ENCODE peak calls at places on chromosomes 7 and 10, in four cellular contexts. L is HepG2, V is K562, K is GM12878. H is an unnamed sample.
A peak's percentile ranks its signal among the peaks of the same experiment; 100 is the strongest.

GRCh38 chr7:85213500-85213899 is 26.6 kb upstream of the SEMA3D start:
- DNase-seq in L (no peak), V (no peak), K (no peak), H (no peak)

GRCh38 chr7:22189230-22189629 is 167.7 kb downstream of the RAPGEF5 start:
- DNase-seq in L (no peak), V (no peak), K (no peak), H (no peak)

GRCh38 chr7:36871863-36872262 is 147.6 kb upstream of the AOAH start:
- DNase-seq in L (no peak), V (peak; percentile 44), K (no peak), H (peak; percentile 18)

GRCh38 chr10:114282526-114282925 is 43.5 kb downstream of the VWA2 start:
- DNase-seq in L (no peak), V (no peak), K (no peak), H (no peak)

GRCh38 chr10:103545366-103545765 is 51.9 kb downstream of the NEURL1 start:
- DNase-seq in L (no peak), V (no peak), K (no peak), H (no peak)

GRCh38 chr7:129925416-129926002 is 27.3 kb downstream of the UBE2H start:
- DNase-seq in L (no peak), V (no peak), K (no peak), H (no peak)

GRCh38 chr10:93751832-93752231 is 5.9 kb upstream of the LGI1 start:
- DNase-seq in L (no peak), V (peak; percentile 29), K (no peak), H (peak; percentile 76)

GRCh38 chr7:41788556-41788955 is 85.7 kb upstream of the INHBA start:
- DNase-seq in L (no peak), V (no peak), K (no peak), H (no peak)

GRCh38 chr10:69774596-69774995 is 27.1 kb upstream of the COL13A1 start:
- DNase-seq in L (no peak), V (no peak), K (no peak), H (no peak)

GRCh38 chr7:98827258-98827657 is 42.6 kb downstream of the TMEM130 start:
- DNase-seq in L (no peak), V (no peak), K (no peak), H (no peak)

GRCh38 chr7:32058017-32058416 is 12.2 kb downstream of the PDE1C start:
- DNase-seq in L (no peak), V (no peak), K (no peak), H (no peak)

GRCh38 chr10:113563306-113564088 is 10.6 kb downstream of the HABP2 start:
- DNase-seq in L (peak; percentile 35), V (peak; percentile 78), K (no peak), H (peak; percentile 93)

GRCh38 chr7:36287371-36288241 is 102.1 kb upstream of the ANLN start:
- DNase-seq in L (peak; percentile 91), V (no peak), K (no peak), H (no peak)

GRCh38 chr10:12081470-12081869 is 12.7 kb downstream of the DHTKD1 start:
- DNase-seq in L (no peak), V (no peak), K (no peak), H (no peak)

GRCh38 chr7:369476-369980 is 79.6 kb downstream of the FOXL3 start:
- DNase-seq in L (no peak), V (no peak), K (no peak), H (no peak)

GRCh38 chr7:66867198-66867790 is 53.7 kb upstream of the TMEM248 start:
- DNase-seq in L (peak; percentile 11), V (no peak), K (no peak), H (no peak)

DNA sequence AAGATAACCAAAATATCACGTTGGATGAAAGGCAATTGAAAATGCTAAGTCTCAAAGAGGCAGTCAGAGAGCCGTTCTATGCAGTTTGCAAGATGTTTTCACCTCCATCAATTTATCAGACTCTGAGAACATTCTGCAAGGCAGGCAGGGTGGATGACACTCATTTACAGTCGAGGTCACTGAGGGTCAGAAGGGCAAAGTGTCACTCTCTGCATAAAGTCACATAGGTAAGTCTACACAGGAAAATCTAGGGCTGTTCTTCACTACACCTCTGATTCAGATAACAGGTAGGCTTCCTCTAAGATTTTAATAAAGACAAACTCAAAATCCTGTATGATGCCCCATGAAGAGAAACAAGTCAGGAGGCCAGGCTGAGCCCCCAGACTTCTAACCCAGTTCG is 1.4 kb upstream of the PLEKHA1 start:
- DNase-seq in L (peak; percentile 23), V (no peak), K (no peak), H (no peak)
- TF ChIP-seq SP1 in L (no peak), V (no peak), K (no peak), H (no peak)

GRCh38 chr10:109504401-109504800 is 418.9 kb downstream of the XPNPEP1 start:
- DNase-seq in L (no peak), V (no peak), K (no peak), H (no peak)
- TF ChIP-seq FOXK2 in L (no peak), V (no peak), K (no peak), H (no peak)

GRCh38 chr7:107972986-107973385 is 30.0 kb downstream of the LAMB1 start:
- DNase-seq in L (no peak), V (no peak), K (no peak), H (no peak)
- TF ChIP-seq SP1 in L (no peak), V (no peak), K (no peak), H (no peak)

GRCh38 chr10:4391683-4392082 is 434.3 kb upstream of the AKR1E2 start:
- DNase-seq in L (no peak), V (no peak), K (no peak), H (no peak)
- TF ChIP-seq FOXK2 in L (no peak), V (no peak), K (no peak), H (no peak)

DNA sequence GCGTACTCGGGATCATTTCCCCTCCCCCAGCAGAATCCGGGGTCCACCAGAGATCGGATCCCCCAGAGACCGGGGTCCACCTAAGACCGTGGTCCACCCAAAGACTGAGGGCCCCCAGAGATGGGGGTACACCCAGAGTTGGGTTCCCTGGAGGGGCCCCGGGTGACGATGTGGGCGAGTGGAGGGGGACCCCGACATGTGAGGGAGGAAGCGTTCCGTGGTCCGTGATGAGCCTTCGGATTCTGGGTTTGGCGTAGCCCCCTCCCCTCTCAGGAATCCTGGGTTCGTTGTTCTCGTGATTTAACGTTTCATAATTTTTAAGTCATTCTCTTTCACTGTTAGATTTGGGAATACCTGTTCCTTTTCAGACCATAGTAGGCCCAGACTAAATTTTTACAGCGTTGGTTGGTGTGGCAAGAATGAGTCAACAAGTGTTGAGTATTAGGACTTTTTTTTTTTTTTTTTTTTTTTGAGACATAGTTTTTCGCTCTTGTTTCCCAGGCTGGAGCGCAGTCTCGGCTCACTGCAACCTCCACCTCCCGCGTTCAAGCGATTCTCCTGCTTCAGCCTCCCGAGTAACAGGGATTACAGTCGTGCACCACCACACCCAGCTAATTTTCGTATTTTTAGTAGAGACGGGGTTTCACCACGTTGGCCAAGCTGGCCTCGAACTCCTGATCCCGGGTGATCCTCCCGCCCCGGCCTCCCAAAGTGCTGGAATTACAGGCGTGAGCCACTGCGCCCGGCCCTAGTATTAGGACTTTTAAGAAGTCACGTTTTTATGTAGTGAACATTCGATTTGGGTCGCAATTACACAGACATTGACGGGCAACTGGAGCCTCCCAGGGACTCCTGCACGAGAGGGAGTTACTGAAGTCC is 672 bp downstream of the GTPBP4 start:
- DNase-seq in L (no peak), V (no peak), K (no peak), H (no peak)
- TF ChIP-seq SP1 in L (no peak), V (no peak), K (no peak), H (no peak)

DNA sequence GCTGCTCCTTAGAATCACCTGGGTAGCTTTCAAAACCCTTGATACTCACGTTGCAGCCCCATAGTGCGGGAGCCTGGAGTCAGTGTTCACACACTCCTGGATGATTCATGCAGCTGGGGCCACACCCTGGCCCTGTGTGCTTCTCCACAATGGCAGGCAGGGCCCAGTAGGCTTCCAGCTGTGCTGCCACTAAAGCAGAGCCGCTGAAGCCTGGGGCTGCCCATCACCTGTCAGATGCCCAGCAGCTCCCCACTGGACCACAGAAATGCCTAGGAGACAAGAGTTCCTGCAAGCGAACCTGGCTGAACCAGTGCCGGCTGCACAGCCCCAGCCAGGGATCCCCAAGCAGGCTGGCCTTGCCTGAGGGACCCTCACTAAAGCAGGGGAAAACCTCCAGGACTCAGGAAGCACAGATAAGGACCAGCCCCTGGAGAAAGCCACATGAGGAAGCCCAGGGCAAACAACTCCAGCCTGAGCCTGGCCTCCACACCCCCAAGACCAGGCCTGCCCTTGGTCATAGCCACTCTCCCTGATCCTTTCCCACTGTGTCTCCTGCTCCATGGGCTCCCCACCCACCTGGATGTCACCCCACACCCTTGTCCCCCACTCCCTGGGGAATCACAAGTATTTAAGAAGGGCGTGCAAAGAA is 111.9 kb downstream of the GRID1 start:
- DNase-seq in L (no peak), V (no peak), K (no peak), H (no peak)
- TF ChIP-seq FOXK2 in L (no peak), V (no peak), K (no peak), H (no peak)

H was measured in HEK293T.